ENCODE peak calls at places on chromosomes 3 and 15, in five cellular contexts. S is bronchial epithelial cell, A is T-helper 1 cell, I is H54, P is pons. Q is an unnamed sample.

GRCh38 chr15:63514533-63514943 is 10.1 kb downstream of the USP3 start:
- DNase-seq in P (no peak), S (peak), A (no peak), I (no peak), Q (no peak)

GRCh38 chr3:12193485-12194165 is 34.9 kb upstream of the TIMP4 start:
- DNase-seq in P (no peak), A (no peak), S (peak), I (peak), Q (no peak)

GRCh38 chr3:196537319-196537984 is 22.3 kb upstream of the SMCO1 start:
- DNase-seq in A (peak), P (no peak), I (no peak), S (peak), Q (peak)

GRCh38 chr3:141093397-141093796 is 42.2 kb downstream of the SPSB4 start:
- DNase-seq in P (no peak), I (no peak), S (no peak), A (no peak), Q (no peak)

GRCh38 chr15:78415284-78415683 is 22.7 kb upstream of the IREB2 start:
- DNase-seq in P (peak), I (no peak), A (no peak), S (peak), Q (no peak)

GRCh38 chr3:37952564-37952963 is 38.0 kb upstream of the VILL start:
- DNase-seq in I (no peak), A (no peak), S (peak), P (no peak), Q (no peak)

GRCh38 chr15:67820992-67821783 is 4.1 kb upstream of the SKOR1 start:
- DNase-seq in A (no peak), S (no peak), P (no peak), I (no peak), Q (no peak)

GRCh38 chr3:143002083-143002712 is 828 bp downstream of the U2SURP start:
- DNase-seq in A (no peak), I (no peak), P (no peak), S (peak), Q (no peak)

GRCh38 chr3:72448858-72449257 is 399.4 kb downstream of the SHQ1 start:
- DNase-seq in P (no peak), A (no peak), S (peak), I (no peak), Q (no peak)

GRCh38 chr3:153103406-153103945 is 58.5 kb upstream of the RAP2B start:
- DNase-seq in S (no peak), P (no peak), I (no peak), A (no peak), Q (no peak)

GRCh38 chr3:128874481-128875180 is 4.8 kb upstream of the ACAD9 start:
- DNase-seq in A (no peak), P (no peak), I (no peak), S (no peak), Q (no peak)

GRCh38 chr3:178475062-178475461 is 61.2 kb upstream of the KCNMB2 start:
- DNase-seq in I (no peak), P (no peak), A (no peak), S (no peak), Q (no peak)

GRCh38 chr15:39846108-39846507 is 63.5 kb upstream of the FSIP1 start:
- DNase-seq in I (no peak), P (no peak), S (no peak), A (no peak), Q (no peak)

GRCh38 chr3:123773681-123774431 is 110.3 kb downstream of the MYLK start:
- DNase-seq in A (no peak), I (no peak), P (peak), S (no peak), Q (peak)

GRCh38 chr3:58573638-58574037 is 3.6 kb downstream of the FAM107A start:
- DNase-seq in A (no peak), I (no peak), S (no peak), P (no peak), Q (no peak)

GRCh38 chr3:172140499-172141391 is 101.4 kb downstream of the FNDC3B start:
- DNase-seq in A (no peak), S (peak), P (no peak), I (peak), Q (no peak)

GRCh38 chr15:89878323-89878722 is 15.5 kb downstream of the AP3S2 start:
- DNase-seq in A (no peak), P (no peak), I (no peak), S (no peak), Q (no peak)

GRCh38 chr3:61141184-61141583 is 110.1 kb downstream of the FHIT start:
- DNase-seq in A (no peak), P (no peak), S (no peak), I (no peak), Q (no peak)

GRCh38 chr3:28139967-28140634 is 101.3 kb upstream of the CMC1 start:
- DNase-seq in P (no peak), A (no peak), S (peak), I (no peak), Q (no peak)

GRCh38 chr15:40067921-40068624 is 29.1 kb upstream of the SRP14 start:
- DNase-seq in A (no peak), S (no peak), I (no peak), P (no peak), Q (no peak)

GRCh38 chr15:82538961-82539689 is 1.1 kb downstream of the RPS17 start:
- DNase-seq in P (no peak), A (no peak), I (no peak), S (no peak), Q (no peak)

Q was measured in nucleus accumbens.